ENCODE peak calls at places on chromosomes 3 and 15, in six cellular contexts. J, O, E, R, V and D are unnamed samples.

GRCh38 chr15:55253580-55253979 is 36.0 kb downstream of the RAB27A start:
- DNase-seq in J (no peak), O (no peak), E (peak), R (no peak), V (peak), D (no peak)

GRCh38 chr15:23447107-23447500 is at the start of gene GOLGA6L2:
- DNase-seq in J (no peak), O (no peak), E (no peak), R (peak), V (no peak), D (no peak)

GRCh38 chr15:93038064-93038705 is 50.8 kb downstream of the RGMA start:
- DNase-seq in J (no peak), O (no peak), E (no peak), R (no peak), V (no peak), D (no peak)

GRCh38 chr3:13162550-13163320 is 89.5 kb upstream of the IQSEC1 start:
- DNase-seq in J (no peak), O (no peak), E (no peak), R (no peak), V (no peak), D (no peak)

GRCh38 chr3:168398371-168399030 is 302.8 kb upstream of the GOLIM4 start:
- DNase-seq in J (no peak), O (no peak), E (peak), R (no peak), V (peak), D (no peak)

GRCh38 chr3:94137377-94137776 is 74.5 kb downstream of the NSUN3 start:
- DNase-seq in J (no peak), O (no peak), E (no peak), R (no peak), V (peak), D (no peak)

GRCh38 chr3:170180952-170181876 is at the start of gene PHC3:
- DNase-seq in J (peak), O (peak), E (peak), R (peak), V (peak), D (peak)

GRCh38 chr15:78040653-78041244 is 36.8 kb downstream of the TBC1D2B start:
- DNase-seq in J (no peak), O (no peak), E (no peak), R (no peak), V (no peak), D (no peak)

GRCh38 chr3:125212096-125212508 is 446 bp downstream of the SLC12A8 start:
- DNase-seq in J (no peak), O (no peak), E (no peak), R (no peak), V (no peak), D (no peak)

GRCh38 chr3:129970603-129971002 is 3.9 kb upstream of the TRH start:
- DNase-seq in J (no peak), O (no peak), E (no peak), R (no peak), V (no peak), D (no peak)

GRCh38 chr3:57852896-57853295 is 96.8 kb downstream of the SLMAP start:
- DNase-seq in J (no peak), O (no peak), E (peak), R (no peak), V (peak), D (no peak)

GRCh38 chr3:48990636-48991421 is 788 bp downstream of the P4HTM start:
- DNase-seq in J (peak), O (peak), E (no peak), R (no peak), V (peak), D (no peak)

GRCh38 chr15:45855907-45856579 is 221.2 kb downstream of the SQOR start:
- DNase-seq in J (no peak), O (no peak), E (no peak), R (no peak), V (no peak), D (no peak)

GRCh38 chr15:29820802-29821160 is 1.5 kb downstream of the TJP1 start:
- DNase-seq in J (no peak), O (no peak), E (peak), R (no peak), V (no peak), D (no peak)

GRCh38 chr3:177427540-177427939 is 230.3 kb upstream of the TBL1XR1 start:
- DNase-seq in J (no peak), O (no peak), E (peak), R (no peak), V (peak), D (no peak)

GRCh38 chr3:14461748-14462324 is 59.4 kb downstream of the SLC6A6 start:
- DNase-seq in J (peak), O (peak), E (peak), R (peak), V (peak), D (peak)

GRCh38 chr3:115108614-115109013 is 38.5 kb downstream of the ZBTB20 start:
- DNase-seq in J (no peak), O (no peak), E (no peak), R (no peak), V (no peak), D (no peak)

GRCh38 chr3:183817639-183818038 is 7.7 kb downstream of the MAP6D1 start:
- DNase-seq in J (no peak), O (no peak), E (no peak), R (no peak), V (no peak), D (no peak)

GRCh38 chr3:185362850-185363661 is at the start of gene MAP3K13:
- DNase-seq in J (no peak), O (peak), E (peak), R (peak), V (peak), D (no peak)

GRCh38 chr3:144821583-144821982 is 850.0 kb downstream of the DIPK2A start:
- DNase-seq in J (no peak), O (no peak), E (peak), R (no peak), V (peak), D (no peak)

GRCh38 chr3:123819949-123820348 is 64.2 kb downstream of the MYLK start:
- DNase-seq in J (no peak), O (no peak), E (no peak), R (no peak), V (no peak), D (no peak)

GRCh38 chr15:80936288-80937078 is 53.1 kb downstream of the MESD start:
- DNase-seq in J (no peak), O (no peak), E (no peak), R (peak), V (no peak), D (no peak)

GRCh38 chr15:80937718-80938117 is 51.9 kb downstream of the MESD start:
- DNase-seq in J (no peak), O (no peak), E (no peak), R (no peak), V (no peak), D (no peak)

GRCh38 chr15:80932989-80933388 is 56.6 kb downstream of the MESD start:
- DNase-seq in J (no peak), O (no peak), E (peak), R (no peak), V (peak), D (no peak)

GRCh38 chr15:80931721-80932609 is 57.7 kb downstream of the MESD start:
- DNase-seq in J (no peak), O (no peak), E (no peak), R (no peak), V (no peak), D (no peak)

DNA sequence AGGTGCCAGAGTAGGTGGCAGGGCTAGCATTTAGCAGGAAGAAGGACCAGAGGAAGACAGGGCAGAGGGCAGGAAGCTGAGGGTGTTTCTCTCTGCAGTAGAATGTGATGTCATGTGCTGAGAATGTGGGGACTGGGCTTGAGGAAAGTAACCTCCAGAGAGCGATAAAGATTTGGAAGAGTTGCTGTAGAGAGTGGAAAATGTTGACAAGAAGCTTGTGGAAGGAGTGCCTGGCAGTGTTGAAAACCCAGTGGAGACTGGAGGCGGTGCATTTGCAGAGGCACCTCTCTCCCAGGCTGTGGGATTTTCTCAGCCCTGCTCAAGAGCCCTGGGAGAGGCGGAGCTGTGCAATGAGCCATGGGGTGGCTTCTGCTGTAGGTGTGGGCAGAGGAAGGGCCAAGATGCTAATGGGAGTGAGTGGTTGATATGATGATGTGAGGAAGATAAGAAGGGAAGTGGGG is 54.8 kb downstream of the MESD start:
- DNase-seq in J (no peak), O (no peak), E (peak), R (no peak), V (peak), D (no peak)
- H3K4me3 ChIP-seq in J (no peak), O (no peak), E (no peak), R (no peak), V (no peak), D (no peak)

GRCh38 chr3:33786565-33787327 is 11.7 kb upstream of the PDCD6IP start:
- DNase-seq in J (no peak), O (no peak), E (no peak), R (no peak), V (no peak), D (no peak)
- H3K4me3 ChIP-seq in J (no peak), O (no peak), E (no peak), R (peak), V (peak), D (no peak)

GRCh38 chr15:43516801-43517353 is 531 bp upstream of the MAP1A start:
- DNase-seq in J (no peak), O (no peak), E (peak), R (peak), V (peak), D (no peak)
- H3K4me3 ChIP-seq in J (no peak), O (no peak), E (peak), R (peak), V (peak), D (no peak)

GRCh38 chr3:134367869-134368750 is 6.1 kb downstream of the AMOTL2 start:
- DNase-seq in J (no peak), O (no peak), E (no peak), R (no peak), V (no peak), D (no peak)

GRCh38 chr3:134366221-134366927 is 7.9 kb downstream of the AMOTL2 start:
- DNase-seq in J (no peak), O (no peak), E (no peak), R (no peak), V (no peak), D (no peak)

GRCh38 chr3:134366928-134367352 is 7.3 kb downstream of the AMOTL2 start:
- DNase-seq in J (no peak), O (no peak), E (no peak), R (no peak), V (no peak), D (no peak)

GRCh38 chr3:134368751-134369105 is 5.5 kb downstream of the AMOTL2 start:
- DNase-seq in J (no peak), O (no peak), E (no peak), R (no peak), V (no peak), D (no peak)

GRCh38 chr3:134367412-134367811 is 6.8 kb downstream of the AMOTL2 start:
- DNase-seq in J (no peak), O (no peak), E (no peak), R (no peak), V (no peak), D (no peak)
- H3K4me3 ChIP-seq in J (no peak), O (no peak), E (no peak), R (no peak), V (no peak), D (no peak)

GRCh38 chr3:42072583-42072924 is 18.6 kb upstream of the TRAK1 start:
- DNase-seq in J (no peak), O (no peak), E (no peak), R (no peak), V (no peak), D (no peak)
- H3K4me3 ChIP-seq in J (no peak), O (no peak), E (no peak), R (no peak), V (no peak), D (no peak)

GRCh38 chr3:100041328-100041749 is 73.0 kb downstream of the FILIP1L start:
- DNase-seq in J (no peak), O (no peak), E (peak), R (no peak), V (peak), D (no peak)
- H3K4me3 ChIP-seq in J (no peak), O (no peak), E (no peak), R (no peak), V (no peak), D (no peak)